ENCODE peak calls at places on chromosomes 4 and X, in four cellular contexts. One of them, this sample, is unnamed.

GRCh38 chr4:138897818-138898226 is 117.8 kb upstream of the NOCT start:
- DNase-seq in WERI-Rb-1: no peak
- DNase-seq in Panc1: peak; percentile 35
- DNase-seq in cardiac fibroblast: peak; percentile 68
- DNase-seq in this sample: peak; percentile 32

GRCh38 chrX:31201503-31201902 is 129.7 kb upstream of the FTHL17 start:
- DNase-seq in WERI-Rb-1: no peak
- DNase-seq in Panc1: no peak
- DNase-seq in cardiac fibroblast: no peak
- DNase-seq in this sample: no peak

GRCh38 chr4:1783970-1784369 is 9.1 kb upstream of the FGFR3 start:
- DNase-seq in WERI-Rb-1: no peak
- DNase-seq in Panc1: no peak
- DNase-seq in cardiac fibroblast: no peak
- DNase-seq in this sample: no peak

GRCh38 chr4:125085-125820 is 952 bp downstream of the ZNF718 start:
- DNase-seq in WERI-Rb-1: peak; percentile 68
- DNase-seq in Panc1: no peak
- DNase-seq in cardiac fibroblast: peak; percentile 44
- DNase-seq in this sample: peak; percentile 18

GRCh38 chrX:84175943-84176342 is 12.1 kb downstream of the RPS6KA6 start:
- DNase-seq in WERI-Rb-1: no peak
- DNase-seq in Panc1: no peak
- DNase-seq in cardiac fibroblast: no peak
- DNase-seq in this sample: no peak

GRCh38 chr4:55125763-55126541 is 557 bp upstream of the KDR start:
- DNase-seq in WERI-Rb-1: no peak
- DNase-seq in Panc1: no peak
- DNase-seq in cardiac fibroblast: peak; percentile 39
- DNase-seq in this sample: peak; percentile 2

GRCh38 chrX:72202792-72203401 is 21.3 kb downstream of the PIN4 start:
- DNase-seq in WERI-Rb-1: no peak
- DNase-seq in Panc1: no peak
- DNase-seq in cardiac fibroblast: no peak
- DNase-seq in this sample: no peak

GRCh38 chr4:104128850-104129213 is 365.9 kb downstream of the CXXC4 start:
- DNase-seq in WERI-Rb-1: no peak
- DNase-seq in Panc1: no peak
- DNase-seq in cardiac fibroblast: no peak
- DNase-seq in this sample: no peak

GRCh38 chr4:21593268-21594002 is 355.1 kb downstream of the KCNIP4 start:
- DNase-seq in WERI-Rb-1: no peak
- DNase-seq in Panc1: no peak
- DNase-seq in cardiac fibroblast: no peak
- DNase-seq in this sample: peak; percentile 52

GRCh38 chrX:68842781-68843581 is 14.2 kb downstream of the EFNB1 start:
- DNase-seq in WERI-Rb-1: no peak
- DNase-seq in Panc1: no peak
- DNase-seq in cardiac fibroblast: no peak
- DNase-seq in this sample: no peak

GRCh38 chr4:174274436-174274835 is 9.0 kb downstream of the FBXO8 start:
- DNase-seq in WERI-Rb-1: no peak
- DNase-seq in Panc1: peak; percentile 1
- DNase-seq in cardiac fibroblast: no peak
- DNase-seq in this sample: no peak

GRCh38 chr4:113678651-113679050 is 82.9 kb downstream of the CAMK2D start:
- DNase-seq in WERI-Rb-1: no peak
- DNase-seq in Panc1: no peak
- DNase-seq in cardiac fibroblast: peak; percentile 49
- DNase-seq in this sample: no peak

GRCh38 chr4:145808021-145808650 is 128.2 kb downstream of the C4orf51 start:
- DNase-seq in WERI-Rb-1: no peak
- DNase-seq in Panc1: peak; percentile 35
- DNase-seq in cardiac fibroblast: peak; percentile 97
- DNase-seq in this sample: peak; percentile 84

GRCh38 chr4:82017680-82018079 is 356.1 kb downstream of the HNRNPD start:
- DNase-seq in WERI-Rb-1: no peak
- DNase-seq in Panc1: no peak
- DNase-seq in cardiac fibroblast: peak; percentile 25
- DNase-seq in this sample: peak; percentile 1

GRCh38 chr4:188956566-188956965 is 817.3 kb downstream of the TRIML1 start:
- DNase-seq in WERI-Rb-1: no peak
- DNase-seq in Panc1: no peak
- DNase-seq in cardiac fibroblast: no peak
- DNase-seq in this sample: no peak

GRCh38 chrX:152600853-152601635 is 36.7 kb upstream of the GABRQ start:
- DNase-seq in WERI-Rb-1: no peak
- DNase-seq in Panc1: no peak
- DNase-seq in cardiac fibroblast: no peak
- DNase-seq in this sample: no peak

GRCh38 chr4:20126906-20127305 is 124.8 kb upstream of the SLIT2 start:
- DNase-seq in WERI-Rb-1: no peak
- DNase-seq in Panc1: no peak
- DNase-seq in cardiac fibroblast: peak; percentile 84
- DNase-seq in this sample: peak; percentile 89

GRCh38 chr4:10656988-10657387 is 27.6 kb downstream of the CLNK start:
- DNase-seq in WERI-Rb-1: no peak
- DNase-seq in Panc1: no peak
- DNase-seq in cardiac fibroblast: no peak
- DNase-seq in this sample: no peak

GRCh38 chr4:185028625-185029024 is 10.3 kb downstream of the HELT start:
- DNase-seq in WERI-Rb-1: no peak
- DNase-seq in Panc1: no peak
- DNase-seq in cardiac fibroblast: no peak
- DNase-seq in this sample: no peak

GRCh38 chrX:70452143-70452733 is 7.6 kb downstream of the DLG3 start:
- DNase-seq in WERI-Rb-1: peak; percentile 62
- DNase-seq in Panc1: no peak
- DNase-seq in cardiac fibroblast: peak; percentile 47
- DNase-seq in this sample: peak; percentile 68

GRCh38 chrX:131741103-131741581 is 197.3 kb downstream of the OR13H1 start:
- DNase-seq in WERI-Rb-1: peak; percentile 88
- DNase-seq in Panc1: no peak
- DNase-seq in cardiac fibroblast: no peak
- DNase-seq in this sample: no peak

GRCh38 chrX:107935664-107936433 is 46.3 kb downstream of the TEX13B start:
- DNase-seq in WERI-Rb-1: no peak
- DNase-seq in Panc1: peak; percentile 8
- DNase-seq in cardiac fibroblast: peak; percentile 24
- DNase-seq in this sample: peak; percentile 42

GRCh38 chr4:967113-968104 is 6.0 kb downstream of the DGKQ start:
- DNase-seq in WERI-Rb-1: no peak
- DNase-seq in Panc1: no peak
- DNase-seq in cardiac fibroblast: no peak
- DNase-seq in this sample: peak; percentile 44

GRCh38 chr4:113263274-113263673 is 213.8 kb downstream of the ANK2 start:
- DNase-seq in WERI-Rb-1: no peak
- DNase-seq in Panc1: no peak
- DNase-seq in cardiac fibroblast: no peak
- DNase-seq in this sample: no peak

GRCh38 chrX:67718926-67719325 is 175.1 kb downstream of the AR start:
- DNase-seq in WERI-Rb-1: no peak
- DNase-seq in Panc1: no peak
- DNase-seq in cardiac fibroblast: no peak
- DNase-seq in this sample: no peak

GRCh38 chr4:81740492-81740891 is 268.8 kb upstream of the RASGEF1B start:
- DNase-seq in WERI-Rb-1: no peak
- DNase-seq in Panc1: no peak
- DNase-seq in cardiac fibroblast: no peak
- DNase-seq in this sample: no peak

GRCh38 chrX:1597345-1598020 is 6.1 kb downstream of the AKAP17A start:
- DNase-seq in WERI-Rb-1: no peak
- DNase-seq in Panc1: no peak
- DNase-seq in cardiac fibroblast: no peak
- DNase-seq in this sample: no peak

GRCh38 chrX:70169281-70169680 is 8.0 kb upstream of the DGAT2L6 start:
- DNase-seq in WERI-Rb-1: no peak
- DNase-seq in Panc1: no peak
- DNase-seq in cardiac fibroblast: no peak
- DNase-seq in this sample: no peak

GRCh38 chr4:61246003-61246402 is 45.9 kb downstream of the ADGRL3 start:
- DNase-seq in WERI-Rb-1: no peak
- DNase-seq in Panc1: no peak
- DNase-seq in cardiac fibroblast: peak; percentile 8
- DNase-seq in this sample: no peak

GRCh38 chr4:160129439-160129838 is 1026.6 kb downstream of the RAPGEF2 start:
- DNase-seq in WERI-Rb-1: no peak
- DNase-seq in Panc1: no peak
- DNase-seq in cardiac fibroblast: no peak
- DNase-seq in this sample: no peak

GRCh38 chr4:106864231-106864630 is 171.9 kb downstream of the DKK2 start:
- DNase-seq in WERI-Rb-1: no peak
- DNase-seq in Panc1: no peak
- DNase-seq in cardiac fibroblast: peak; percentile 86
- DNase-seq in this sample: peak; percentile 82

GRCh38 chrX:55340896-55341433 is 76.2 kb upstream of the PAGE3 start:
- DNase-seq in WERI-Rb-1: no peak
- DNase-seq in Panc1: no peak
- DNase-seq in cardiac fibroblast: no peak
- DNase-seq in this sample: no peak

GRCh38 chrX:55342533-55343501 is 78.1 kb upstream of the PAGE3 start:
- DNase-seq in WERI-Rb-1: peak; percentile 28
- DNase-seq in Panc1: peak; percentile 15
- DNase-seq in cardiac fibroblast: peak; percentile 16
- DNase-seq in this sample: no peak
- TF ChIP-seq CTCF in WERI-Rb-1: peak; percentile 76
- TF ChIP-seq CTCF in Panc1: peak; percentile 61
- TF ChIP-seq CTCF in cardiac fibroblast: peak; percentile 40
- TF ChIP-seq CTCF in this sample: peak; percentile 16

DNA sequence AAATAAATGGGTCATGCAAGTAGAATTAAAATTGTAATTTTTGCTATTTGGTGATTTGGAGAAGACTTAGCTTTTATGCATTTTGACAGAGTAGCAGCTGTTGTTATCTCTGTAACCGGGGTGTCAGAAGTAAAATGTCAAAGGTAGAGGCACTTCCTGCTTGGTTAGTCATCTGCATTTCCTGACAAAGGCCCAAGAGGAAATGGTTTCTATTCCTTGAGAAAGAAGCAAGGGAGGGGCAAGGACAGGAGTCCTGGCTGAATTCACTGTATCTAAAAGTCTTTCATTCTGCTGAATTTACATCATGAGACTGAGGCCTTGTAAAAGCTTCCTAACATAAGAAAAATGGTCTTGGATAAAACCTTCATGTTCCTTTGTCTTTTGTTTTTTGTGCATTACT is 550.9 kb upstream of the BOD1L1 start:
- DNase-seq in WERI-Rb-1: no peak
- DNase-seq in Panc1: no peak
- DNase-seq in cardiac fibroblast: peak; percentile 72
- DNase-seq in this sample: peak; percentile 54
- TF ChIP-seq CTCF in WERI-Rb-1: no peak
- TF ChIP-seq CTCF in Panc1: no peak
- TF ChIP-seq CTCF in cardiac fibroblast: no peak
- TF ChIP-seq CTCF in this sample: no peak

GRCh38 chrX:12891915-12892506 is 14.4 kb upstream of the TLR8 start:
- DNase-seq in WERI-Rb-1: no peak
- DNase-seq in Panc1: no peak
- DNase-seq in cardiac fibroblast: no peak
- DNase-seq in this sample: no peak

GRCh38 chrX:12896935-12897334 is 9.5 kb upstream of the TLR8 start:
- DNase-seq in WERI-Rb-1: no peak
- DNase-seq in Panc1: no peak
- DNase-seq in cardiac fibroblast: no peak
- DNase-seq in this sample: no peak

GRCh38 chrX:12895856-12896255 is 10.6 kb upstream of the TLR8 start:
- DNase-seq in WERI-Rb-1: no peak
- DNase-seq in Panc1: no peak
- DNase-seq in cardiac fibroblast: peak; percentile 6
- DNase-seq in this sample: no peak

GRCh38 chrX:12891167-12891566 is 15.3 kb upstream of the TLR8 start:
- DNase-seq in WERI-Rb-1: no peak
- DNase-seq in Panc1: no peak
- DNase-seq in cardiac fibroblast: no peak
- DNase-seq in this sample: no peak

DNA sequence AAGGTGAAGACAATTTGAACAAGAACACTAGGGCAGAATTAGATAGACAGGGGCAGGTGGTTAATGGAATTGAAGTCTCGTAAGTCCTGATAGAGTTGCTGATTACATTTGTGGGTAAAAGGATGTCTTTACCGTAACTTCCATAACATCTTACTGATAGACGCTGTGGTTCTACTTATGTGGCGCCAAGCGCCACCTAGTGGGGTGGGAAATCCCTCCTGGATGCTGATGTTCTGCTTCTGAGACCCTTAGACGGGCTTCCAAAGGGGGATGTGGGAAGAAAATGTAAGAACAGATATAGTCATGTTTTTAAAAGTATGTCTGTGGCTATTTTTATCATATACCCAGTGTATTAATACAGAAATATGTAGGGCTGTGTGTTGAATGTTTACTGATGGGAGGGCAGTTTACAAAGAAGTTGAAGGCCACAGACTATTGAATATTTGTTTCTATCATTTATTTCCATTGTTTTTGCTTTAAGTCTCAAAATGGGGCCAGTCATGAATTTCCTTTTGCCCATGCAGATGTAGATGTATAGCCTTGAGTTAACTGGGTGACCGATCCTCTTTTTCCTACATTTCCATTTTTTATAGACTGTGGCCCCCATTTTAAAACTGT is 12.2 kb upstream of the TLR8 start:
- DNase-seq in WERI-Rb-1: peak; percentile 29
- DNase-seq in Panc1: no peak
- DNase-seq in cardiac fibroblast: peak; percentile 35
- DNase-seq in this sample: peak; percentile 31
- TF ChIP-seq CTCF in WERI-Rb-1: peak; percentile 73
- TF ChIP-seq CTCF in Panc1: peak; percentile 75
- TF ChIP-seq CTCF in cardiac fibroblast: peak; percentile 65
- TF ChIP-seq CTCF in this sample: peak; percentile 47

DNA sequence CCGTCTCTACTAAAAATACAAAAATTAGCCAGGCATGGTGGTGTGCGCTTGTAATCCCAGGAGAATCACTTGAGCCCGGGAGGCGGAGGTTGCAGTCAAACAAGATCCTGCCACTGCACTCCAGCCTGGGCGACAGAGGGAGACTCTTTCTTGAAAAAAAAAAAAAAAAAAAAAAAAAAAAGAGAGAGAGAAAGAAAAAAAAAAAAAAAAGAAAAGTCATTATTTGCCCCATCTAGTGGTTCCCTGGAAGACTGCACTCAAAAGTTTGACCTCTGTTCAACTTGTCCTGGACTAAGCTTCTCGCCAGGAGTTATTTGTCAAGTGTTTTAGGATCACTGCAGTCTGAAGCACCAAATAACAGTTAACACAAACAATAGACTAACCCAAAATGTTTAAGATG is 45.3 kb upstream of the KCTD8 start:
- DNase-seq in WERI-Rb-1: peak; percentile 11
- DNase-seq in Panc1: no peak
- DNase-seq in cardiac fibroblast: peak; percentile 50
- DNase-seq in this sample: no peak
- TF ChIP-seq CTCF in WERI-Rb-1: peak; percentile 38
- TF ChIP-seq CTCF in Panc1: peak; percentile 59
- TF ChIP-seq CTCF in cardiac fibroblast: peak; percentile 51
- TF ChIP-seq CTCF in this sample: peak; percentile 21